ENCODE peak calls at places on chromosome 21, in ten cellular contexts. One of them, this sample, is unnamed.

GRCh38 chr21:38917045-38917774 is 111.5 kb downstream of the ETS2 start:
- DNase-seq in mammary epithelial cell: no peak
- DNase-seq in AG10803: no peak
- DNase-seq in epithelial cell of esophagus: peak
- DNase-seq in SK-N-SH: no peak
- DNase-seq in nephron progenitor cell: no peak
- DNase-seq in heart right ventricle: no peak
- DNase-seq in astrocyte of the cerebellum: no peak
- DNase-seq in ascending aorta: no peak
- DNase-seq in fibroblast of lung: no peak
- DNase-seq in this sample: no peak

GRCh38 chr21:14675774-14676530 is 129.8 kb upstream of the SAMSN1 start:
- DNase-seq in epithelial cell of esophagus: no peak
- DNase-seq in ascending aorta: no peak
- DNase-seq in mammary epithelial cell: no peak
- DNase-seq in fibroblast of lung: no peak
- DNase-seq in SK-N-SH: no peak
- DNase-seq in heart right ventricle: no peak
- DNase-seq in astrocyte of the cerebellum: no peak
- DNase-seq in nephron progenitor cell: no peak
- DNase-seq in AG10803: no peak
- DNase-seq in this sample: no peak

GRCh38 chr21:39911286-39911685 is 44.0 kb downstream of the PCP4 start:
- DNase-seq in fibroblast of lung: no peak
- DNase-seq in nephron progenitor cell: no peak
- DNase-seq in ascending aorta: no peak
- DNase-seq in AG10803: no peak
- DNase-seq in SK-N-SH: no peak
- DNase-seq in astrocyte of the cerebellum: no peak
- DNase-seq in epithelial cell of esophagus: no peak
- DNase-seq in heart right ventricle: no peak
- DNase-seq in mammary epithelial cell: no peak
- DNase-seq in this sample: no peak

GRCh38 chr21:26736449-26736848 is 108.8 kb downstream of the ADAMTS1 start:
- DNase-seq in SK-N-SH: no peak
- DNase-seq in ascending aorta: no peak
- DNase-seq in mammary epithelial cell: no peak
- DNase-seq in astrocyte of the cerebellum: no peak
- DNase-seq in AG10803: no peak
- DNase-seq in fibroblast of lung: no peak
- DNase-seq in heart right ventricle: no peak
- DNase-seq in nephron progenitor cell: no peak
- DNase-seq in epithelial cell of esophagus: no peak
- DNase-seq in this sample: no peak

GRCh38 chr21:40165671-40166070 is 298.4 kb downstream of the PCP4 start:
- DNase-seq in epithelial cell of esophagus: no peak
- DNase-seq in AG10803: no peak
- DNase-seq in mammary epithelial cell: no peak
- DNase-seq in fibroblast of lung: peak
- DNase-seq in heart right ventricle: no peak
- DNase-seq in nephron progenitor cell: no peak
- DNase-seq in SK-N-SH: no peak
- DNase-seq in astrocyte of the cerebellum: peak
- DNase-seq in ascending aorta: no peak
- DNase-seq in this sample: no peak

GRCh38 chr21:31382060-31382459 is 38.0 kb upstream of the TIAM1 start:
- DNase-seq in astrocyte of the cerebellum: no peak
- DNase-seq in mammary epithelial cell: no peak
- DNase-seq in AG10803: no peak
- DNase-seq in epithelial cell of esophagus: no peak
- DNase-seq in SK-N-SH: no peak
- DNase-seq in ascending aorta: no peak
- DNase-seq in fibroblast of lung: no peak
- DNase-seq in nephron progenitor cell: no peak
- DNase-seq in heart right ventricle: no peak
- DNase-seq in this sample: no peak

GRCh38 chr21:26385721-26386120 is 187.4 kb downstream of the CYYR1 start:
- DNase-seq in nephron progenitor cell: no peak
- DNase-seq in astrocyte of the cerebellum: no peak
- DNase-seq in heart right ventricle: no peak
- DNase-seq in AG10803: peak
- DNase-seq in ascending aorta: no peak
- DNase-seq in SK-N-SH: no peak
- DNase-seq in epithelial cell of esophagus: peak
- DNase-seq in mammary epithelial cell: peak
- DNase-seq in fibroblast of lung: no peak
- DNase-seq in this sample: no peak

GRCh38 chr21:44835647-44835973 is 17.7 kb upstream of the SUMO3 start:
- DNase-seq in heart right ventricle: no peak
- DNase-seq in mammary epithelial cell: no peak
- DNase-seq in SK-N-SH: no peak
- DNase-seq in AG10803: no peak
- DNase-seq in nephron progenitor cell: no peak
- DNase-seq in ascending aorta: no peak
- DNase-seq in epithelial cell of esophagus: no peak
- DNase-seq in fibroblast of lung: no peak
- DNase-seq in astrocyte of the cerebellum: no peak
- DNase-seq in this sample: no peak

GRCh38 chr21:39663066-39663465 is 50.3 kb downstream of the B3GALT5 start:
- DNase-seq in astrocyte of the cerebellum: no peak
- DNase-seq in fibroblast of lung: no peak
- DNase-seq in SK-N-SH: no peak
- DNase-seq in heart right ventricle: no peak
- DNase-seq in mammary epithelial cell: no peak
- DNase-seq in nephron progenitor cell: no peak
- DNase-seq in epithelial cell of esophagus: no peak
- DNase-seq in AG10803: no peak
- DNase-seq in ascending aorta: peak
- DNase-seq in this sample: no peak

GRCh38 chr21:25735895-25736597 is 1.3 kb downstream of the GABPA start:
- DNase-seq in ascending aorta: no peak
- DNase-seq in heart right ventricle: no peak
- DNase-seq in mammary epithelial cell: peak
- DNase-seq in astrocyte of the cerebellum: no peak
- DNase-seq in epithelial cell of esophagus: peak
- DNase-seq in SK-N-SH: no peak
- DNase-seq in nephron progenitor cell: no peak
- DNase-seq in fibroblast of lung: peak
- DNase-seq in AG10803: peak
- DNase-seq in this sample: no peak

GRCh38 chr21:28793043-28793442 is 199.6 kb downstream of the LTN1 start:
- DNase-seq in nephron progenitor cell: no peak
- DNase-seq in epithelial cell of esophagus: no peak
- DNase-seq in astrocyte of the cerebellum: peak
- DNase-seq in heart right ventricle: no peak
- DNase-seq in ascending aorta: no peak
- DNase-seq in mammary epithelial cell: no peak
- DNase-seq in fibroblast of lung: peak
- DNase-seq in AG10803: peak
- DNase-seq in SK-N-SH: peak
- DNase-seq in this sample: no peak

GRCh38 chr21:16532841-16533240 is 803.1 kb downstream of the USP25 start:
- DNase-seq in astrocyte of the cerebellum: no peak
- DNase-seq in SK-N-SH: no peak
- DNase-seq in nephron progenitor cell: no peak
- DNase-seq in ascending aorta: no peak
- DNase-seq in epithelial cell of esophagus: peak
- DNase-seq in AG10803: peak
- DNase-seq in fibroblast of lung: peak
- DNase-seq in heart right ventricle: no peak
- DNase-seq in mammary epithelial cell: no peak
- DNase-seq in this sample: no peak

GRCh38 chr21:33478858-33479678 is 706 bp downstream of the TMEM50B start:
- DNase-seq in fibroblast of lung: peak
- DNase-seq in ascending aorta: no peak
- DNase-seq in epithelial cell of esophagus: peak
- DNase-seq in heart right ventricle: peak
- DNase-seq in SK-N-SH: peak
- DNase-seq in AG10803: peak
- DNase-seq in astrocyte of the cerebellum: no peak
- DNase-seq in nephron progenitor cell: peak
- DNase-seq in mammary epithelial cell: peak
- DNase-seq in this sample: peak

GRCh38 chr21:29238052-29238966 is 60.4 kb upstream of the BACH1 start:
- DNase-seq in epithelial cell of esophagus: peak
- DNase-seq in mammary epithelial cell: no peak
- DNase-seq in SK-N-SH: no peak
- DNase-seq in AG10803: peak
- DNase-seq in fibroblast of lung: no peak
- DNase-seq in nephron progenitor cell: no peak
- DNase-seq in astrocyte of the cerebellum: no peak
- DNase-seq in ascending aorta: no peak
- DNase-seq in heart right ventricle: no peak
- DNase-seq in this sample: no peak

GRCh38 chr21:44766818-44767354 is 34.7 kb downstream of the UBE2G2 start:
- DNase-seq in astrocyte of the cerebellum: no peak
- DNase-seq in nephron progenitor cell: no peak
- DNase-seq in heart right ventricle: no peak
- DNase-seq in AG10803: no peak
- DNase-seq in SK-N-SH: peak
- DNase-seq in epithelial cell of esophagus: no peak
- DNase-seq in ascending aorta: no peak
- DNase-seq in mammary epithelial cell: no peak
- DNase-seq in fibroblast of lung: no peak
- DNase-seq in this sample: no peak

DNA sequence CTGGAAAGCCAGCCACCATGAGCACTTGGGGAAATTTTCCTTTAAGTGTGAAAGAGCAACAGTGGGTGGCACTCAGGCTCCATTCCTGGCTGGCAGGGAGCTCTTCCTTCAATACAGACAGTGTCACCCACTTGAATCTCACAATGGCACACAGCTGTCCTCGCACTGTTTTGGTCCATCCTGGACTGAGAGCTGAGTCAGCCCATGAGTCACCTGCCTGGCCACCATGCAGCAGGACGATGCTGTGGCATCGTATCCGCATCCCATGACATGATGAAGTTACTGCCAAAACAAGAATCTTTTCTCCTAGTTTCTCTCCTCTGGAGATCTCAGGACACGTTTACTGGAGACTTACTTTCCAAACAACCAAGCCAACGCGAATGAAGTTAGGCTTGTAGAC is 6.0 kb downstream of the TMPRSS2 start:
- DNase-seq in fibroblast of lung: peak
- DNase-seq in nephron progenitor cell: no peak
- DNase-seq in mammary epithelial cell: no peak
- DNase-seq in AG10803: no peak
- DNase-seq in epithelial cell of esophagus: no peak
- DNase-seq in astrocyte of the cerebellum: no peak
- DNase-seq in heart right ventricle: no peak
- DNase-seq in ascending aorta: no peak
- DNase-seq in SK-N-SH: no peak
- DNase-seq in this sample: no peak
- TF ChIP-seq CTCF in fibroblast of lung: no peak
- TF ChIP-seq CTCF in nephron progenitor cell: no peak
- TF ChIP-seq CTCF in mammary epithelial cell: no peak
- TF ChIP-seq CTCF in AG10803: no peak
- TF ChIP-seq CTCF in epithelial cell of esophagus: no peak
- TF ChIP-seq CTCF in astrocyte of the cerebellum: no peak
- TF ChIP-seq CTCF in heart right ventricle: no peak
- TF ChIP-seq CTCF in ascending aorta: no peak
- TF ChIP-seq CTCF in SK-N-SH: no peak
- TF ChIP-seq CTCF in this sample: no peak

DNA sequence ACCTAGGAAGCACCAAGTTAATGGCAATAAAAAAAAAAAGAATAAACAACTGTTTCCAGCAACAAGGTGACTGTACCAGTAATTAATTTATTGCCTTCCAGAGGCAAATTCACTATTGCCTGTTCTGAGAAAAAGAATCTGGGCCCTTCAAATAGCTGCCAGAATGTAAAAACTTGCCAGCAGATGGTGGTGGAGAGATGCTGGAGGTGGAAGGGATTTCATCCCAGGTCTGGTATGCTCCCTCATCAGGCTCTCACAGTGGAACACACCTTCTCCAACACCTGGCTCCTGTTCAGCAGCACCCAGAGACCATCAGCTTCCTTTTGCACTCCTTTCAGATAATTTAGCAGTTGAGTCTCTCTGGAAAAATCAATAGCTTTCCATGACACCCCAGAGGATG is 792.9 kb upstream of the ADAMTS5 start:
- DNase-seq in AG10803: no peak
- DNase-seq in mammary epithelial cell: no peak
- DNase-seq in astrocyte of the cerebellum: no peak
- DNase-seq in heart right ventricle: no peak
- DNase-seq in ascending aorta: no peak
- DNase-seq in nephron progenitor cell: no peak
- DNase-seq in fibroblast of lung: no peak
- DNase-seq in epithelial cell of esophagus: peak
- DNase-seq in SK-N-SH: no peak
- DNase-seq in this sample: no peak
- TF ChIP-seq CTCF in AG10803: peak
- TF ChIP-seq CTCF in mammary epithelial cell: peak
- TF ChIP-seq CTCF in astrocyte of the cerebellum: no peak
- TF ChIP-seq CTCF in heart right ventricle: no peak
- TF ChIP-seq CTCF in ascending aorta: no peak
- TF ChIP-seq CTCF in nephron progenitor cell: no peak
- TF ChIP-seq CTCF in fibroblast of lung: peak
- TF ChIP-seq CTCF in epithelial cell of esophagus: peak
- TF ChIP-seq CTCF in SK-N-SH: no peak
- TF ChIP-seq CTCF in this sample: no peak

GRCh38 chr21:46092811-46093667 is 4.9 kb upstream of the COL6A2 start:
- DNase-seq in nephron progenitor cell: no peak
- DNase-seq in AG10803: no peak
- DNase-seq in epithelial cell of esophagus: no peak
- DNase-seq in fibroblast of lung: no peak
- DNase-seq in heart right ventricle: no peak
- DNase-seq in SK-N-SH: no peak
- DNase-seq in astrocyte of the cerebellum: no peak
- DNase-seq in ascending aorta: no peak
- DNase-seq in mammary epithelial cell: no peak
- DNase-seq in this sample: no peak
- TF ChIP-seq CTCF in nephron progenitor cell: no peak
- TF ChIP-seq CTCF in AG10803: peak
- TF ChIP-seq CTCF in epithelial cell of esophagus: no peak
- TF ChIP-seq CTCF in fibroblast of lung: peak
- TF ChIP-seq CTCF in heart right ventricle: no peak
- TF ChIP-seq CTCF in SK-N-SH: no peak
- TF ChIP-seq CTCF in astrocyte of the cerebellum: no peak
- TF ChIP-seq CTCF in ascending aorta: no peak
- TF ChIP-seq CTCF in mammary epithelial cell: no peak
- TF ChIP-seq CTCF in this sample: no peak

DNA sequence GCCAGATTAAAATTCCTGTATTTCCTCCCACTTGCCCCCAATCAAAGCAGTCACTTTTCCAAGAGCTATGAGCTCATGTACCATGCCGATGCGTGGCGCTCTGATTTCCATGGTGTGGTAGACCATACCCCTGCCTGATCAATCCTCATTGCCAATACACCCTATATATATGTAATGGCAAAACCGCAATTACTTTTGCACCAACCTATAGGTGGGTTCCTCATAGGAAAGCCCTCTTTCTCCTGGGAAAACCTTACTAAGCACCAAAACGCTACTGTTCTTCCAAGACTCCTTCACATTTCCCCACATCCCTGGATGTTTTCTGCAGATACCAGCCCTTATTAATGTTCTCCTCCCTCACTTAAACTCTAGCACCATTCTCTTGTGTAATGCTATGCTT is 11.0 kb downstream of the KCNJ6 start:
- DNase-seq in epithelial cell of esophagus: no peak
- DNase-seq in SK-N-SH: no peak
- DNase-seq in fibroblast of lung: no peak
- DNase-seq in astrocyte of the cerebellum: no peak
- DNase-seq in mammary epithelial cell: no peak
- DNase-seq in nephron progenitor cell: no peak
- DNase-seq in ascending aorta: no peak
- DNase-seq in heart right ventricle: no peak
- DNase-seq in AG10803: no peak
- DNase-seq in this sample: no peak
- TF ChIP-seq CTCF in epithelial cell of esophagus: no peak
- TF ChIP-seq CTCF in SK-N-SH: no peak
- TF ChIP-seq CTCF in fibroblast of lung: no peak
- TF ChIP-seq CTCF in astrocyte of the cerebellum: no peak
- TF ChIP-seq CTCF in mammary epithelial cell: no peak
- TF ChIP-seq CTCF in nephron progenitor cell: no peak
- TF ChIP-seq CTCF in ascending aorta: no peak
- TF ChIP-seq CTCF in heart right ventricle: no peak
- TF ChIP-seq CTCF in AG10803: no peak
- TF ChIP-seq CTCF in this sample: no peak